ENCODE peak calls at places on chromosomes 2 and 18, in seven cellular contexts. E is naive thymus-derived CD8-positive, alpha-beta T cell; I is ELF-1; R is A549; V is neural progenitor cell; H is EH; W is coronary artery. F is an unnamed sample.
A peak's percentile ranks its signal among the peaks of the same experiment; 100 is the strongest.

GRCh38 chr2:122233372-122233771 is 477.9 kb downstream of the TSN start:
- DNase-seq in R (no peak), V (no peak), W (no peak), H (no peak), I (no peak), E (no peak), F (no peak)

GRCh38 chr2:6780765-6781274 is 84.9 kb downstream of the CMPK2 start:
- DNase-seq in R (no peak), E (no peak), H (peak; percentile 71), W (no peak), V (no peak), I (no peak), F (no peak)

GRCh38 chr2:54725343-54726099 is 2.1 kb downstream of the EML6 start:
- DNase-seq in E (no peak), R (no peak), V (peak; percentile 27), I (no peak), H (no peak), W (no peak), F (no peak)

GRCh38 chr2:165163771-165164170 is 40.1 kb downstream of the SCN3A start:
- DNase-seq in I (no peak), V (no peak), R (no peak), E (no peak), H (peak; percentile 35), W (no peak), F (no peak)

GRCh38 chr2:152189622-152190495 is 14.3 kb upstream of the STAM2 start:
- DNase-seq in H (peak; percentile 78), W (no peak), E (no peak), I (no peak), V (peak; percentile 70), R (peak; percentile 70), F (peak; percentile 63)

GRCh38 chr2:160632576-160632975 is 139.0 kb upstream of the RBMS1 start:
- DNase-seq in E (no peak), W (no peak), R (no peak), V (no peak), I (no peak), H (no peak), F (no peak)

GRCh38 chr2:229875549-229875948 is 46.3 kb downstream of the TRIP12 start:
- DNase-seq in H (no peak), E (no peak), R (no peak), I (no peak), V (no peak), W (no peak), F (no peak)

GRCh38 chr2:26184555-26185303 is 11.8 kb downstream of the GAREM2 start:
- DNase-seq in E (peak; percentile 91), I (peak; percentile 83), V (peak; percentile 92), R (peak; percentile 86), W (peak; percentile 84), H (peak; percentile 80), F (peak; percentile 44)

GRCh38 chr2:102788880-102789250 is 27.0 kb downstream of the TMEM182 start:
- DNase-seq in V (no peak), E (no peak), H (no peak), R (no peak), I (no peak), W (no peak), F (no peak)

GRCh38 chr18:49944681-49945080 is 131.3 kb upstream of the ACAA2 start:
- DNase-seq in V (no peak), H (peak; percentile 12), I (peak; percentile 43), W (no peak), E (no peak), R (peak; percentile 10), F (peak; percentile 62)

GRCh38 chr2:207901847-207902246 is 123.5 kb downstream of the PLEKHM3 start:
- DNase-seq in H (no peak), E (no peak), I (no peak), V (peak; percentile 96), W (no peak), R (no peak), F (no peak)

GRCh38 chr2:224577541-224577940 is 7.6 kb downstream of the CUL3 start:
- DNase-seq in I (no peak), W (no peak), R (no peak), E (no peak), V (no peak), H (no peak), F (no peak)

F was measured in HT-29.